ENCODE peak calls at places on chromosomes 13 and 19, in ten cellular contexts. One of them, this sample, is unnamed.

GRCh38 chr19:45294291-45295029 is 28.2 kb downstream of the CKM start:
- DNase-seq in upper lobe of left lung: no peak
- DNase-seq in SK-N-SH: no peak
- DNase-seq in fibroblast of lung: no peak
- DNase-seq in CD4-positive, alpha-beta T cell: no peak
- DNase-seq in heart right ventricle: peak; percentile 57
- DNase-seq in A549: no peak
- DNase-seq in mammary epithelial cell: no peak
- DNase-seq in ovary: peak; percentile 67
- DNase-seq in AG09319: no peak
- DNase-seq in this sample: no peak

GRCh38 chr13:105908581-105908980 is 626.9 kb downstream of the EFNB2 start:
- DNase-seq in upper lobe of left lung: no peak
- DNase-seq in SK-N-SH: no peak
- DNase-seq in CD4-positive, alpha-beta T cell: no peak
- DNase-seq in AG09319: no peak
- DNase-seq in fibroblast of lung: peak; percentile 46
- DNase-seq in mammary epithelial cell: no peak
- DNase-seq in heart right ventricle: no peak
- DNase-seq in ovary: no peak
- DNase-seq in A549: no peak
- DNase-seq in this sample: no peak

GRCh38 chr13:112733112-112733511 is 43.3 kb downstream of the ATP11A start:
- DNase-seq in upper lobe of left lung: no peak
- DNase-seq in AG09319: no peak
- DNase-seq in A549: no peak
- DNase-seq in SK-N-SH: peak; percentile 66
- DNase-seq in fibroblast of lung: no peak
- DNase-seq in heart right ventricle: no peak
- DNase-seq in mammary epithelial cell: no peak
- DNase-seq in CD4-positive, alpha-beta T cell: no peak
- DNase-seq in ovary: no peak
- DNase-seq in this sample: no peak

GRCh38 chr13:85806553-85807175 is 7.4 kb upstream of the SLITRK6 start:
- DNase-seq in ovary: no peak
- DNase-seq in heart right ventricle: no peak
- DNase-seq in mammary epithelial cell: peak; percentile 21
- DNase-seq in upper lobe of left lung: no peak
- DNase-seq in SK-N-SH: peak; percentile 17
- DNase-seq in fibroblast of lung: peak; percentile 30
- DNase-seq in A549: peak; percentile 61
- DNase-seq in AG09319: peak; percentile 10
- DNase-seq in CD4-positive, alpha-beta T cell: no peak
- DNase-seq in this sample: no peak

GRCh38 chr13:42420304-42420703 is 148.4 kb downstream of the AKAP11 start:
- DNase-seq in fibroblast of lung: no peak
- DNase-seq in CD4-positive, alpha-beta T cell: no peak
- DNase-seq in SK-N-SH: no peak
- DNase-seq in upper lobe of left lung: no peak
- DNase-seq in AG09319: no peak
- DNase-seq in ovary: no peak
- DNase-seq in heart right ventricle: no peak
- DNase-seq in mammary epithelial cell: no peak
- DNase-seq in A549: no peak
- DNase-seq in this sample: no peak

GRCh38 chr19:18294467-18294864 is 13.0 kb upstream of the JUND start:
- DNase-seq in CD4-positive, alpha-beta T cell: peak; percentile 92
- DNase-seq in ovary: peak; percentile 59
- DNase-seq in SK-N-SH: peak; percentile 83
- DNase-seq in heart right ventricle: no peak
- DNase-seq in fibroblast of lung: peak; percentile 34
- DNase-seq in A549: no peak
- DNase-seq in upper lobe of left lung: no peak
- DNase-seq in mammary epithelial cell: peak; percentile 48
- DNase-seq in AG09319: no peak
- DNase-seq in this sample: peak; percentile 79

GRCh38 chr13:108463365-108463764 is 166.0 kb upstream of the MYO16 start:
- DNase-seq in upper lobe of left lung: no peak
- DNase-seq in mammary epithelial cell: peak; percentile 82
- DNase-seq in AG09319: peak; percentile 43
- DNase-seq in CD4-positive, alpha-beta T cell: no peak
- DNase-seq in heart right ventricle: no peak
- DNase-seq in SK-N-SH: no peak
- DNase-seq in ovary: no peak
- DNase-seq in fibroblast of lung: peak; percentile 97
- DNase-seq in A549: peak; percentile 62
- DNase-seq in this sample: no peak

GRCh38 chr13:111937763-111938375 is 129.1 kb upstream of the SOX1 start:
- DNase-seq in CD4-positive, alpha-beta T cell: no peak
- DNase-seq in SK-N-SH: no peak
- DNase-seq in ovary: no peak
- DNase-seq in AG09319: no peak
- DNase-seq in mammary epithelial cell: peak; percentile 32
- DNase-seq in fibroblast of lung: no peak
- DNase-seq in upper lobe of left lung: no peak
- DNase-seq in A549: no peak
- DNase-seq in heart right ventricle: no peak
- DNase-seq in this sample: no peak

GRCh38 chr13:107203146-107203847 is 635.4 kb upstream of the ARGLU1 start:
- DNase-seq in ovary: no peak
- DNase-seq in A549: peak; percentile 29
- DNase-seq in upper lobe of left lung: peak; percentile 17
- DNase-seq in mammary epithelial cell: no peak
- DNase-seq in AG09319: no peak
- DNase-seq in CD4-positive, alpha-beta T cell: no peak
- DNase-seq in fibroblast of lung: peak; percentile 9
- DNase-seq in heart right ventricle: no peak
- DNase-seq in SK-N-SH: peak; percentile 38
- DNase-seq in this sample: no peak

GRCh38 chr19:54158812-54159351 is 639 bp downstream of the LENG1 start:
- DNase-seq in ovary: no peak
- DNase-seq in mammary epithelial cell: peak; percentile 31
- DNase-seq in CD4-positive, alpha-beta T cell: no peak
- DNase-seq in A549: no peak
- DNase-seq in heart right ventricle: no peak
- DNase-seq in AG09319: no peak
- DNase-seq in upper lobe of left lung: no peak
- DNase-seq in fibroblast of lung: no peak
- DNase-seq in SK-N-SH: no peak
- DNase-seq in this sample: no peak

GRCh38 chr13:44609137-44609536 is 33.0 kb upstream of the TSC22D1 start:
- DNase-seq in mammary epithelial cell: no peak
- DNase-seq in SK-N-SH: no peak
- DNase-seq in fibroblast of lung: no peak
- DNase-seq in upper lobe of left lung: no peak
- DNase-seq in A549: no peak
- DNase-seq in heart right ventricle: no peak
- DNase-seq in ovary: no peak
- DNase-seq in AG09319: no peak
- DNase-seq in CD4-positive, alpha-beta T cell: no peak
- DNase-seq in this sample: no peak

GRCh38 chr13:92967923-92968322 is 258.7 kb upstream of the GPC6 start:
- DNase-seq in A549: peak; percentile 1
- DNase-seq in heart right ventricle: no peak
- DNase-seq in mammary epithelial cell: peak; percentile 9
- DNase-seq in upper lobe of left lung: no peak
- DNase-seq in fibroblast of lung: peak; percentile 8
- DNase-seq in AG09319: no peak
- DNase-seq in SK-N-SH: no peak
- DNase-seq in ovary: no peak
- DNase-seq in CD4-positive, alpha-beta T cell: no peak
- DNase-seq in this sample: no peak

GRCh38 chr13:20231839-20232555 is at the start of gene GJB6:
- DNase-seq in SK-N-SH: peak; percentile 32
- DNase-seq in fibroblast of lung: no peak
- DNase-seq in A549: no peak
- DNase-seq in CD4-positive, alpha-beta T cell: peak; percentile 35
- DNase-seq in ovary: no peak
- DNase-seq in mammary epithelial cell: peak; percentile 8
- DNase-seq in heart right ventricle: no peak
- DNase-seq in AG09319: no peak
- DNase-seq in upper lobe of left lung: peak; percentile 88
- DNase-seq in this sample: no peak

GRCh38 chr13:23707674-23708073 is 137.5 kb downstream of the TNFRSF19 start:
- DNase-seq in SK-N-SH: no peak
- DNase-seq in CD4-positive, alpha-beta T cell: no peak
- DNase-seq in upper lobe of left lung: no peak
- DNase-seq in fibroblast of lung: no peak
- DNase-seq in AG09319: no peak
- DNase-seq in heart right ventricle: no peak
- DNase-seq in mammary epithelial cell: no peak
- DNase-seq in ovary: no peak
- DNase-seq in A549: peak; percentile 24
- DNase-seq in this sample: no peak
- TF ChIP-seq CTCF in SK-N-SH: peak; percentile 35
- TF ChIP-seq CTCF in CD4-positive, alpha-beta T cell: no peak
- TF ChIP-seq CTCF in upper lobe of left lung: no peak
- TF ChIP-seq CTCF in fibroblast of lung: peak; percentile 44
- TF ChIP-seq CTCF in AG09319: peak; percentile 27
- TF ChIP-seq CTCF in heart right ventricle: no peak
- TF ChIP-seq CTCF in mammary epithelial cell: peak; percentile 49
- TF ChIP-seq CTCF in ovary: no peak
- TF ChIP-seq CTCF in A549: peak; percentile 34
- TF ChIP-seq CTCF in this sample: no peak

GRCh38 chr19:23758187-23759074 is at the start of gene ZNF681:
- DNase-seq in mammary epithelial cell: peak; percentile 85
- DNase-seq in fibroblast of lung: peak; percentile 92
- DNase-seq in heart right ventricle: peak; percentile 84
- DNase-seq in AG09319: peak; percentile 61
- DNase-seq in A549: peak; percentile 21
- DNase-seq in CD4-positive, alpha-beta T cell: peak; percentile 79
- DNase-seq in SK-N-SH: peak; percentile 85
- DNase-seq in upper lobe of left lung: peak; percentile 82
- DNase-seq in ovary: peak; percentile 83
- DNase-seq in this sample: peak; percentile 79
- TF ChIP-seq CTCF in mammary epithelial cell: peak; percentile 13
- TF ChIP-seq CTCF in fibroblast of lung: no peak
- TF ChIP-seq CTCF in heart right ventricle: peak; percentile 9
- TF ChIP-seq CTCF in AG09319: no peak
- TF ChIP-seq CTCF in A549: no peak
- TF ChIP-seq CTCF in CD4-positive, alpha-beta T cell: no peak
- TF ChIP-seq CTCF in SK-N-SH: no peak
- TF ChIP-seq CTCF in upper lobe of left lung: no peak
- TF ChIP-seq CTCF in ovary: no peak
- TF ChIP-seq CTCF in this sample: peak; percentile 35

DNA sequence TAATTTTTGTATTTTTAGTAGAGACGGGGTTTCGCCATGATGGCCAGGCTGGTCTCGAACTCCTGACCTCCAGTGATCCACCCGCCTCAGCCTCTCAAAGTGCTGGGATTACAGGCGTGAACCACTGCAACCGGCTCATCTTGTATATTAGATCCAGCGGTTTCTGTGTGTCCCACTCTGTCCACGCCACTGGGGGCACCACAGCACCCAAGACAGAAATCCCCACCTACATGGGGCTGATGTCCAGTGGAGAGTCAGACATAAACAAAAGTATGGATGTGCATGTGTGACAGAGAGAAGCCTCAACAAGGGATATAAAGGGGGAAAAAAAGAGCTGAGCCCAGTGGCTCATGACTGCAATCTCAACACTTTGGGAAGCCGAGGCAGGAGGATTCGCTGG is 65.8 kb upstream of the ADGRE5 start:
- DNase-seq in A549: no peak
- DNase-seq in AG09319: no peak
- DNase-seq in mammary epithelial cell: no peak
- DNase-seq in SK-N-SH: peak; percentile 62
- DNase-seq in upper lobe of left lung: no peak
- DNase-seq in heart right ventricle: no peak
- DNase-seq in ovary: no peak
- DNase-seq in CD4-positive, alpha-beta T cell: no peak
- DNase-seq in fibroblast of lung: no peak
- DNase-seq in this sample: no peak
- TF ChIP-seq CTCF in A549: no peak
- TF ChIP-seq CTCF in AG09319: no peak
- TF ChIP-seq CTCF in mammary epithelial cell: no peak
- TF ChIP-seq CTCF in SK-N-SH: peak; percentile 22
- TF ChIP-seq CTCF in upper lobe of left lung: no peak
- TF ChIP-seq CTCF in heart right ventricle: no peak
- TF ChIP-seq CTCF in ovary: no peak
- TF ChIP-seq CTCF in CD4-positive, alpha-beta T cell: no peak
- TF ChIP-seq CTCF in fibroblast of lung: no peak
- TF ChIP-seq CTCF in this sample: no peak

GRCh38 chr13:48975101-48975925 is at the start of gene FNDC3A:
- DNase-seq in upper lobe of left lung: no peak
- DNase-seq in mammary epithelial cell: peak; percentile 54
- DNase-seq in A549: peak; percentile 68
- DNase-seq in heart right ventricle: peak; percentile 83
- DNase-seq in ovary: peak; percentile 84
- DNase-seq in fibroblast of lung: peak; percentile 71
- DNase-seq in CD4-positive, alpha-beta T cell: peak; percentile 28
- DNase-seq in SK-N-SH: peak; percentile 94
- DNase-seq in AG09319: peak; percentile 16
- DNase-seq in this sample: peak; percentile 32

GRCh38 chr13:48977973-48978372 is 2.3 kb downstream of the FNDC3A start:
- DNase-seq in upper lobe of left lung: no peak
- DNase-seq in fibroblast of lung: peak; percentile 67
- DNase-seq in CD4-positive, alpha-beta T cell: no peak
- DNase-seq in A549: no peak
- DNase-seq in mammary epithelial cell: peak; percentile 8
- DNase-seq in SK-N-SH: no peak
- DNase-seq in heart right ventricle: no peak
- DNase-seq in AG09319: no peak
- DNase-seq in ovary: no peak
- DNase-seq in this sample: no peak

GRCh38 chr13:48976677-48977625 is 1.2 kb downstream of the FNDC3A start:
- DNase-seq in fibroblast of lung: no peak
- DNase-seq in heart right ventricle: no peak
- DNase-seq in mammary epithelial cell: no peak
- DNase-seq in CD4-positive, alpha-beta T cell: no peak
- DNase-seq in upper lobe of left lung: no peak
- DNase-seq in A549: peak; percentile 3
- DNase-seq in AG09319: no peak
- DNase-seq in SK-N-SH: no peak
- DNase-seq in ovary: no peak
- DNase-seq in this sample: no peak

GRCh38 chr13:48975926-48976676 is 389 bp downstream of the FNDC3A start:
- DNase-seq in A549: peak; percentile 83
- DNase-seq in fibroblast of lung: peak; percentile 78
- DNase-seq in SK-N-SH: peak; percentile 87
- DNase-seq in ovary: peak; percentile 86
- DNase-seq in AG09319: peak; percentile 44
- DNase-seq in CD4-positive, alpha-beta T cell: peak; percentile 82
- DNase-seq in heart right ventricle: peak; percentile 85
- DNase-seq in upper lobe of left lung: peak; percentile 97
- DNase-seq in mammary epithelial cell: peak; percentile 84
- DNase-seq in this sample: peak; percentile 81

DNA sequence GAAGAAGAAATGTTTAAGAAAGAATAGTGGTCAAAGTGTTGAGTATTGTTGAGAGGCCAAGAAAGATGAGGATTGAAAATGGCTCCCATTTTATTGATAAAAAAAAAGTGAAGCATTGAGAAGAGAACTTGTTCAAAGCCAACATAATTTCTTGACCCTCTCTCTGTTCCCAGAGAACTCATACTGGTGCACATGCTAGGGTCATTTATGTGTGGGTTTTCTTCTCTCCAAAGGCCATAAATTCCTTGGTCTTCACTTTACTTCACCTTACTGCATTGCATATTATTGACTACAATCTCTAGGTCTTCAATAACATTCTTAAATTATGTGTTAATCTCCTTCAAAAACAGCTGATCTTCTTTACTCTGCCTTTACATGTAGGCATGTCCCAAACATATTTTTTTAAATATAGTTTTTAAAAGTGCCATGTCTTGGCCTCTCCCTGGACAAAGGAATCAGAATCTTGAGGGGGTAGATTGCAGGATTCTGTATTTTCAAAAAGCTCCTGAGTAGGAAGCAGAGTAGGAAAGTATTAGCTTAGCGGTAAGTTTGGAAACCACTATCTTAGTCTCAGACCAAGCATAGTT is 1.8 kb upstream of the FNDC3A start:
- DNase-seq in upper lobe of left lung: no peak
- DNase-seq in mammary epithelial cell: no peak
- DNase-seq in AG09319: no peak
- DNase-seq in A549: no peak
- DNase-seq in heart right ventricle: no peak
- DNase-seq in ovary: no peak
- DNase-seq in SK-N-SH: no peak
- DNase-seq in CD4-positive, alpha-beta T cell: no peak
- DNase-seq in fibroblast of lung: no peak
- DNase-seq in this sample: no peak
- TF ChIP-seq CTCF in upper lobe of left lung: no peak
- TF ChIP-seq CTCF in mammary epithelial cell: no peak
- TF ChIP-seq CTCF in AG09319: no peak
- TF ChIP-seq CTCF in A549: no peak
- TF ChIP-seq CTCF in heart right ventricle: no peak
- TF ChIP-seq CTCF in ovary: no peak
- TF ChIP-seq CTCF in SK-N-SH: no peak
- TF ChIP-seq CTCF in CD4-positive, alpha-beta T cell: no peak
- TF ChIP-seq CTCF in fibroblast of lung: no peak
- TF ChIP-seq CTCF in this sample: no peak

This sample was measured in natural killer cell.